ENCODE peak calls at places on chromosomes 7 and 10, in nine cellular contexts. X is CD8-positive, alpha-beta memory T cell; V is tibial nerve; T is H1; N is heart right ventricle; I is brain microvascular endothelial cell; E is kidney epithelial cell; S is prostate gland; L is CD4-positive, alpha-beta memory T cell. Y is an unnamed sample. For H3K36me3, the result is how much of the 10 kb centered on the place peaks cover.

GRCh38 chr10:116272497-116273221 is at the start of gene GFRA1:
- DNase-seq in X (no peak), V (no peak), T (no peak), N (no peak), I (no peak), E (no peak), S (no peak), L (no peak), Y (no peak)

GRCh38 chr7:3239291-3239691 is 61.8 kb upstream of the SDK1 start:
- DNase-seq in X (no peak), V (no peak), T (no peak), N (no peak), I (no peak), E (peak), S (peak), L (no peak), Y (no peak)

GRCh38 chr7:47549916-47550315 is 32.0 kb downstream of the TNS3 start:
- DNase-seq in X (no peak), V (no peak), T (no peak), N (no peak), I (no peak), E (no peak), S (no peak), L (no peak), Y (no peak)

GRCh38 chr7:75040512-75040911 is 33.1 kb downstream of the RCC1L start:
- DNase-seq in X (no peak), V (no peak), T (no peak), N (no peak), I (no peak), E (no peak), S (no peak), L (no peak), Y (no peak)

GRCh38 chr7:159065852-159066480 is 78.7 kb downstream of the VIPR2 start:
- DNase-seq in X (no peak), V (no peak), T (no peak), N (no peak), I (no peak), E (no peak), S (no peak), L (no peak), Y (no peak)

GRCh38 chr10:90398551-90398950 is 459.3 kb downstream of the HTR7 start:
- DNase-seq in X (no peak), V (no peak), T (no peak), N (no peak), I (no peak), E (no peak), S (no peak), L (no peak), Y (no peak)

GRCh38 chr10:114523876-114524275 is 119.6 kb upstream of the AFAP1L2 start:
- DNase-seq in X (no peak), V (no peak), T (no peak), N (no peak), I (no peak), E (no peak), S (no peak), L (no peak), Y (peak)

GRCh38 chr10:82621680-82622079 is 746.7 kb downstream of the NRG3 start:
- DNase-seq in X (no peak), V (no peak), T (no peak), N (no peak), I (no peak), E (no peak), S (no peak), L (no peak), Y (no peak)

GRCh38 chr7:26346611-26347200 is 55.0 kb downstream of the SNX10 start:
- DNase-seq in X (no peak), V (no peak), T (no peak), N (no peak), I (peak), E (no peak), S (peak), L (no peak), Y (no peak)

GRCh38 chr10:60606343-60607080 is 171.8 kb upstream of the CDK1 start:
- DNase-seq in X (no peak), V (no peak), T (no peak), N (no peak), I (peak), E (no peak), S (no peak), L (no peak), Y (no peak)

GRCh38 chr7:102279537-102280400 is 6.9 kb upstream of the SH2B2 start:
- DNase-seq in X (peak), V (no peak), T (peak), N (peak), I (no peak), E (no peak), S (no peak), L (peak), Y (peak)

GRCh38 chr10:114577133-114577532 is 80.9 kb downstream of the ABLIM1 start:
- DNase-seq in X (no peak), V (peak), T (no peak), N (no peak), I (peak), E (peak), S (no peak), L (no peak), Y (no peak)

GRCh38 chr10:24826022-24826421 is 102.3 kb upstream of the ARHGAP21 start:
- DNase-seq in X (no peak), V (no peak), T (no peak), N (no peak), I (peak), E (peak), S (no peak), L (no peak), Y (no peak)

GRCh38 chr10:10434312-10434711 is 583.4 kb upstream of the CELF2 start:
- DNase-seq in X (no peak), V (no peak), T (no peak), N (no peak), I (no peak), E (no peak), S (no peak), L (no peak), Y (no peak)

GRCh38 chr10:64682043-64682442 is 1160.8 kb downstream of the REEP3 start:
- DNase-seq in X (no peak), V (no peak), T (no peak), N (no peak), I (peak), E (peak), S (no peak), L (no peak), Y (no peak)

GRCh38 chr7:149291036-149291835 is 29.2 kb downstream of the ZNF783 start:
- DNase-seq in X (no peak), V (no peak), T (no peak), N (no peak), I (no peak), E (no peak), S (no peak), L (no peak), Y (peak)

GRCh38 chr7:88795553-88795952 is at the start of gene TEX47:
- DNase-seq in X (no peak), V (no peak), T (no peak), N (no peak), I (no peak), E (no peak), S (no peak), L (no peak), Y (no peak)

GRCh38 chr7:48046458-48046857 is 11.1 kb downstream of the C7orf57 start:
- DNase-seq in X (peak), V (no peak), T (no peak), N (no peak), I (no peak), E (no peak), S (no peak), L (peak), Y (no peak)

GRCh38 chr7:26365077-26365896 is 73.6 kb downstream of the SNX10 start:
- DNase-seq in X (peak), V (peak), T (no peak), N (peak), I (peak), E (no peak), S (peak), L (peak), Y (peak)

GRCh38 chr10:50416181-50416824 is 165.0 kb upstream of the ASAH2 start:
- DNase-seq in X (no peak), V (no peak), T (no peak), N (no peak), I (peak), E (no peak), S (no peak), L (no peak), Y (peak)

GRCh38 chr10:13784067-13784466 is 197.3 kb downstream of the PRPF18 start:
- DNase-seq in X (no peak), V (no peak), T (no peak), N (no peak), I (peak), E (no peak), S (no peak), L (peak), Y (peak)

GRCh38 chr7:21690717-21691116 is 147.9 kb downstream of the DNAH11 start:
- DNase-seq in X (no peak), V (no peak), T (no peak), N (no peak), I (no peak), E (no peak), S (no peak), L (no peak), Y (no peak)

GRCh38 chr7:76011437-76011836 is 17.0 kb upstream of the TMEM120A start:
- DNase-seq in X (no peak), V (no peak), T (no peak), N (peak), I (peak), E (no peak), S (no peak), L (no peak), Y (peak)

GRCh38 chr10:29689001-29689400 is 54.2 kb upstream of the SVIL start:
- DNase-seq in X (no peak), V (no peak), T (no peak), N (no peak), I (peak), E (no peak), S (no peak), L (no peak), Y (no peak)

GRCh38 chr10:29595146-29595545 is 39.6 kb downstream of the SVIL start:
- DNase-seq in X (no peak), V (no peak), T (no peak), N (no peak), I (no peak), E (no peak), S (no peak), L (no peak), Y (no peak)

GRCh38 chr10:128498378-128498730 is 372.1 kb upstream of the MKI67 start:
- DNase-seq in X (no peak), V (no peak), T (no peak), N (no peak), I (no peak), E (no peak), S (no peak), L (no peak), Y (no peak)

GRCh38 chr10:97729014-97729413 is 7.9 kb upstream of the ZFYVE27 start:
- DNase-seq in X (no peak), V (no peak), T (no peak), N (no peak), I (no peak), E (no peak), S (no peak), L (no peak), Y (no peak)

GRCh38 chr10:48545462-48546145 is 59.3 kb downstream of the ARHGAP22 start:
- DNase-seq in X (no peak), V (no peak), T (no peak), N (no peak), I (no peak), E (no peak), S (no peak), L (no peak), Y (no peak)

GRCh38 chr10:130333185-130333584 is 197.0 kb downstream of the GLRX3 start:
- DNase-seq in X (no peak), V (no peak), T (no peak), N (no peak), I (no peak), E (no peak), S (no peak), L (no peak), Y (no peak)

GRCh38 chr10:118557946-118558345 is 37.5 kb downstream of the PRLHR start:
- DNase-seq in X (no peak), V (no peak), T (no peak), N (no peak), I (no peak), E (no peak), S (no peak), L (no peak), Y (no peak)

GRCh38 chr7:151168022-151168786 is 710 bp upstream of the GBX1 start:
- DNase-seq in X (peak), V (no peak), T (no peak), N (no peak), I (no peak), E (no peak), S (no peak), L (peak), Y (peak)

GRCh38 chr7:12239821-12240220 is 28.7 kb downstream of the TMEM106B start:
- DNase-seq in X (no peak), V (no peak), T (no peak), N (no peak), I (no peak), E (no peak), S (no peak), L (no peak), Y (no peak)

GRCh38 chr10:125037145-125037544 is 95.2 kb downstream of the ZRANB1 start:
- DNase-seq in X (no peak), V (no peak), T (no peak), N (no peak), I (peak), E (peak), S (no peak), L (no peak), Y (no peak)

GRCh38 chr7:44678468-44679179 is 70.0 kb upstream of the ZMIZ2 start:
- DNase-seq in X (no peak), V (peak), T (no peak), N (peak), I (peak), E (no peak), S (no peak), L (no peak), Y (no peak)

GRCh38 chr7:108839091-108839490 is 269.4 kb downstream of the DNAJB9 start:
- DNase-seq in X (no peak), V (no peak), T (no peak), N (no peak), I (no peak), E (no peak), S (no peak), L (no peak), Y (no peak)
- H3K36me3 ChIP-seq in X (under half), V (under half), T (under half), N (under half), I (under half), E (under half), S (under half), L (under half), Y (under half)

GRCh38 chr7:99006739-99007424 is 128.6 kb downstream of the TRRAP start:
- DNase-seq in X (peak), V (no peak), T (no peak), N (no peak), I (no peak), E (no peak), S (no peak), L (no peak), Y (no peak)
- H3K36me3 ChIP-seq in X (under half), V (half or more), T (half or more), N (half or more), I (half or more), E (under half), S (under half), L (half or more), Y (half or more)

GRCh38 chr7:5388273-5388866 is 35.3 kb downstream of the TNRC18 start:
- DNase-seq in X (no peak), V (no peak), T (no peak), N (no peak), I (no peak), E (no peak), S (no peak), L (no peak), Y (no peak)
- H3K36me3 ChIP-seq in X (under half), V (half or more), T (under half), N (under half), I (under half), E (under half), S (under half), L (under half), Y (under half)

DNA sequence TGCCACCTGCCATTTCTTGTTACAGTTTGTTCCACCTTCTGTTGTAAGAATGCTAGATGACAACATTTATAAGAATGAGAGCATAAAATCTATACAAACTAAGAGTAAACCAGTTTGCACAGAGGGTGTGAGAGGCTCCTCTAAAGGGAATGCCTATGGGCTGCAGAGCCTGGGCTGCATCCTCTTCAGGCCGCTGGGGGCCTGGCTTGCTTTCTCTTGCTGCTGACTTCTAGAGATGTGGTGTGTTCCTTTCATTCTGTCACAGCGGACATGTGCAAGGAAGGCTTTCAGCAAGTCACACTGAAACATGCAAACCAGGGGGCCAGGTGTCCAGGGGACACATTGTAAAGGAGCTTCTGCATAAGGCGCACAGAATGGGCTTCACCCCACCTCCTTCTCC is 7.1 kb upstream of the ATP6V1F start:
- DNase-seq in X (no peak), V (no peak), T (no peak), N (no peak), I (no peak), E (no peak), S (no peak), L (no peak), Y (peak)
- H3K36me3 ChIP-seq in X (under half), V (half or more), T (under half), N (half or more), I (half or more), E (under half), S (under half), L (under half), Y (under half)

DNA sequence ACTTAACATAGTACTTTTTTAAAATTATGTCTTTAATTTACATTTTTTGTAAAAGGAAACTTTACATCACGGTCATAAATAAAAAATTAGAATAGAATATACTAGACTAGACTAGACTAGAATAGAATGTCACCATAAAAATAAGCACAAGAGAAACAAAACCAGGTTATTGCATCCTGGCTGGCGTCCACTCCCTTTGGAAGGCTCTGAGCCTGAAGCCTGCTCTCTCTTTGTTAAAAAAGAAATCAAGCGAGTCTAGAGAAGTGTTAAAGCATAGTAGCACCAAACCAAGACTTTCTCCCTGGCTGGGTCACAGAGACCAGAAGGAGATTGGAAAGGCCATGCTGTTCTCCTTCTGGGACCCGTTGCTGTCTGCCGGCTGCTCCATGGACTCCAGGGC is 104.6 kb downstream of the C10orf105 start:
- DNase-seq in X (no peak), V (no peak), T (no peak), N (no peak), I (no peak), E (no peak), S (peak), L (no peak), Y (no peak)
- H3K36me3 ChIP-seq in X (under half), V (under half), T (under half), N (under half), I (under half), E (under half), S (under half), L (under half), Y (under half)

GRCh38 chr10:9004736-9005135 is 950.2 kb downstream of the GATA3 start:
- DNase-seq in X (no peak), V (no peak), T (no peak), N (no peak), I (no peak), E (no peak), S (no peak), L (no peak), Y (no peak)
- H3K36me3 ChIP-seq in X (under half), V (under half), T (under half), N (under half), I (under half), E (under half), S (under half), L (under half), Y (under half)

DNA sequence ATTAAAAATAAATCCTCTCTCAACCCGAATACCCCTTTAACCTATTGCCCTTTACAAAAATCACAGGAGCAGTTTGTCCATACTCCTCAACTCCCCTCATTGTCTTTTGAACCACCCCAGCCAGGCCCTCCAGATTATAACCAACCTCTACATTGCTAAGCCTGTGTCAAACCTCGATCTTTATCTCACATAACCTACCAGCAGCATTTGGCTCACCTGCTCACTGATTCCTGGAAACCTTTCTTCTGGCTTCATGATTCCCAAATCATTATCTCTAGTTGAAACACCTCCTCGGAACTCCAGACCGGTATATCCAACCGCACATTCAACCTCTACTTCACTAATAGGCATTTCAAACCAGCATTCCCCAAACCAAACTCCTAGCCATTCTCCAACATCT is 11.8 kb downstream of the SEC61G start:
- DNase-seq in X (no peak), V (no peak), T (no peak), N (no peak), I (no peak), E (no peak), S (no peak), L (no peak), Y (no peak)
- H3K36me3 ChIP-seq in X (under half), V (half or more), T (under half), N (under half), I (under half), E (under half), S (under half), L (under half), Y (under half)

DNA sequence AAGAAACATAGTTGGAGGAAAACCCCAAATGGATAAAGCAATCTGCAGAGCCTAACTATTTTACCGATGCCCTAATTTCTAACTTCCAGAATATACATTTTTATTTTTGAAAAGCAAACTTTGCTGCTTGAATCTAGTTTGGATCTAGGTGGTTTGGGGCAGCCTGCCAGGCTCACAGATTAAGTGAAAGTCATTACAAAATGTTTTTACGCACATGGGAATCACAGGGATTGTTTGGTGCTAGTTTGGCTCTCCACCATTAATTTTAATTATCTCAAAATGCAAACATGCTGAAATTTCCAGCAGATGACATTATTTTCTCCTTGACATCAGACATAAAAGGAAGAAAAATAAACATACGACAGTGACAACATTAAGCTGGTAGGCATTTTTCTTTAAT is 166.7 kb upstream of the INHBA start:
- DNase-seq in X (no peak), V (no peak), T (no peak), N (no peak), I (no peak), E (no peak), S (no peak), L (no peak), Y (no peak)
- H3K36me3 ChIP-seq in X (under half), V (under half), T (under half), N (under half), I (under half), E (under half), S (under half), L (under half), Y (under half)

GRCh38 chr7:157368955-157369354 is 32.2 kb downstream of the DNAJB6 start:
- DNase-seq in X (no peak), V (no peak), T (no peak), N (no peak), I (no peak), E (no peak), S (no peak), L (no peak), Y (no peak)

GRCh38 chr7:157373493-157373892 is 36.7 kb downstream of the DNAJB6 start:
- DNase-seq in X (no peak), V (no peak), T (no peak), N (no peak), I (no peak), E (no peak), S (no peak), L (no peak), Y (no peak)

GRCh38 chr7:157372300-157373232 is 35.8 kb downstream of the DNAJB6 start:
- DNase-seq in X (no peak), V (no peak), T (no peak), N (no peak), I (no peak), E (no peak), S (no peak), L (no peak), Y (no peak)

GRCh38 chr7:157370761-157371160 is 34.0 kb downstream of the DNAJB6 start:
- DNase-seq in X (no peak), V (no peak), T (no peak), N (no peak), I (no peak), E (no peak), S (no peak), L (no peak), Y (no peak)

GRCh38 chr7:157371296-157371695 is 34.5 kb downstream of the DNAJB6 start:
- DNase-seq in X (no peak), V (no peak), T (no peak), N (no peak), I (no peak), E (no peak), S (no peak), L (no peak), Y (no peak)
- H3K36me3 ChIP-seq in X (half or more), V (half or more), T (half or more), N (half or more), I (half or more), E (under half), S (under half), L (half or more), Y (half or more)

Y was measured in OCI-LY7.